ENCODE peak calls at places on chromosomes 11 and 22, in four cellular contexts. X is cardiac muscle cell, N is tibial artery, Z is GM23338. R is an unnamed sample.

GRCh38 chr11:110251837-110252236 is 44.6 kb downstream of the RDX start:
- DNase-seq in X (peak; percentile 54), N (no peak), Z (no peak), R (peak; percentile 69)

GRCh38 chr22:41699264-41700104 is at the start of gene MEI1:
- DNase-seq in X (peak; percentile 83), N (peak; percentile 86), Z (peak; percentile 91), R (peak; percentile 75)

GRCh38 chr11:106959800-106960199 is 58.5 kb downstream of the GUCY1A2 start:
- DNase-seq in X (peak; percentile 66), N (no peak), Z (no peak), R (no peak)

GRCh38 chr22:36113121-36113520 is 47.4 kb downstream of the APOL3 start:
- DNase-seq in X (no peak), N (no peak), Z (no peak), R (no peak)

GRCh38 chr11:47918882-47919495 is 61.4 kb upstream of the PTPRJ start:
- DNase-seq in X (peak; percentile 30), N (no peak), Z (no peak), R (peak; percentile 31)

GRCh38 chr11:22407899-22408298 is 69.7 kb downstream of the SLC17A6 start:
- DNase-seq in X (no peak), N (no peak), Z (peak; percentile 15), R (no peak)

GRCh38 chr11:11992257-11992690 is 16.2 kb downstream of the DKK3 start:
- DNase-seq in X (no peak), N (no peak), Z (no peak), R (peak; percentile 57)

GRCh38 chr11:86435711-86436110 is 61.0 kb downstream of the CCDC81 start:
- DNase-seq in X (no peak), N (no peak), Z (no peak), R (no peak)

GRCh38 chr22:48937032-48937639 is 890.5 kb downstream of the BRD1 start:
- DNase-seq in X (no peak), N (peak; percentile 39), Z (no peak), R (no peak)

GRCh38 chr11:74397531-74398243 is 546 bp downstream of the PGM2L1 start:
- DNase-seq in X (peak; percentile 18), N (no peak), Z (peak; percentile 76), R (peak; percentile 52)

GRCh38 chr11:19455731-19456130 is 215.0 kb upstream of the E2F8 start:
- DNase-seq in X (peak; percentile 74), N (no peak), Z (peak; percentile 43), R (no peak)

GRCh38 chr11:128551641-128552335 is 35.6 kb downstream of the ETS1 start:
- DNase-seq in X (no peak), N (no peak), Z (no peak), R (no peak)

GRCh38 chr22:49996192-49996531 is 16.4 kb downstream of the IL17REL start:
- DNase-seq in X (no peak), N (peak; percentile 51), Z (no peak), R (no peak)

GRCh38 chr22:44155115-44155514 is 25.6 kb upstream of the PARVG start:
- DNase-seq in X (no peak), N (no peak), Z (no peak), R (no peak)

GRCh38 chr11:62390727-62391126 is 28.1 kb upstream of the SCGB1A1 start:
- DNase-seq in X (peak; percentile 28), N (no peak), Z (no peak), R (no peak)

GRCh38 chr11:111836766-111837165 is 34.6 kb downstream of the ALG9 start:
- DNase-seq in X (peak; percentile 54), N (no peak), Z (no peak), R (no peak)

GRCh38 chr11:24592342-24592741 is 95.5 kb downstream of the LUZP2 start:
- DNase-seq in X (no peak), N (no peak), Z (no peak), R (no peak)

GRCh38 chr11:67266424-67267187 is at the start of gene GRK2:
- DNase-seq in X (peak; percentile 60), N (peak; percentile 70), Z (peak; percentile 67), R (no peak)

GRCh38 chr11:60948251-60948650 is 3.7 kb downstream of the SLC15A3 start:
- DNase-seq in X (no peak), N (no peak), Z (no peak), R (no peak)

GRCh38 chr11:120959189-120959588 is 64.7 kb upstream of the TBCEL start:
- DNase-seq in X (no peak), N (no peak), Z (no peak), R (no peak)

GRCh38 chr11:2445107-2445947 is 519 bp downstream of the KCNQ1 start:
- DNase-seq in X (no peak), N (peak; percentile 55), Z (peak; percentile 47), R (no peak)

GRCh38 chr11:2445948-2446551 is 1.2 kb downstream of the KCNQ1 start:
- DNase-seq in X (no peak), N (no peak), Z (peak; percentile 13), R (no peak)

GRCh38 chr11:2443881-2444300 is 423 bp downstream of the TRPM5 start:
- DNase-seq in X (no peak), N (peak; percentile 63), Z (no peak), R (no peak)

GRCh38 chr11:2443406-2443805 is 908 bp downstream of the TRPM5 start:
- DNase-seq in X (no peak), N (peak; percentile 51), Z (no peak), R (no peak)

DNA sequence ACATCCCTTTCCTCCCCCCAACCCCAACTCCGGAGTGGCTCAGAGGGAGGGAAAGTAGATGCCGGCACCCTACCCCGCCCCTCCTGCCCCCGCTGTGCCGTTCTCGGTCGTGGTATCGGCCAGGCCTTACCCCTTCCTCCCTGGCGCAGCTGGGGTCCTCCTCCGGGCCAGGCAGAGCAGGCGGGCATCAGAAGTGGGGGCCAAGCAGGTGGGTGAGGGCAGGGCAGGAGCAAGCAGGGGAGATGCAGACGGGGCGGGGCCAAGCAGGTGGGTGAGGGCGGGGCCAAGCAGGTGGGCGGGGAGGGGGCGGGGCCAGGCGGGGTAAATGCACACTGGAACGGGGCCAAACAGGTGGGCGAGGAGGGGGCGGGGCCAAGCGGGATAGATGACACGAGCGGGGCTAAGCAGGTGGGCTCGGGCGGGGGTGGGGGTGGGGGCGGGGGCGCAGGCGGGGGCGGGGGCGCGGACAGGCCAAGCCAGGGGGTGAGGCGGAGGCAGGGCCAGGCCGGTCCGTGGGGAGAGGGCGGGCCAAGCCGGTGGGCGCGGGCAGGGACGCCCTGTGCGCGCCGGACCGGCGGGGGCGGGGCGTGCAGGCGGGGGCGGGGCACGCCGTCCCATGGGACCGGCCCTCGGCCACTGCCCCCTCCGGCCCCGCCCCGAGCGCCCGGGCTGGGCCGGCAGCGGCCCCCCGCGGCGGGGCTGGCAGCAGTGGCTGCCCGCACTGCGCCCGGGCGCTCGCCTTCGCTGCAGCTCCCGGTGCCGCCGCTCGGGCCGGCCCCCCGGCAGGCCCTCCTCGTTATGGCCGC is at the start of the genes KCNQ1 and TRPM5:
- DNase-seq in X (no peak), N (peak; percentile 62), Z (peak; percentile 79), R (peak; percentile 63)
- TF ChIP-seq CTCF in X (no peak), N (no peak), Z (no peak), R (no peak)

GRCh38 chr11:63890368-63890767 is 26.6 kb downstream of the RCOR2 start:
- DNase-seq in X (no peak), N (no peak), Z (no peak), R (no peak)

GRCh38 chr11:63888170-63889086 is 28.5 kb downstream of the RCOR2 start:
- DNase-seq in X (peak; percentile 80), N (peak; percentile 82), Z (peak; percentile 84), R (peak; percentile 84)

GRCh38 chr11:63884191-63884590 is 32.8 kb downstream of the RCOR2 start:
- DNase-seq in X (no peak), N (no peak), Z (no peak), R (no peak)

GRCh38 chr11:63889344-63889743 is 27.6 kb downstream of the RCOR2 start:
- DNase-seq in X (no peak), N (no peak), Z (no peak), R (peak; percentile 79)

GRCh38 chr11:63887600-63887999 is 29.4 kb downstream of the RCOR2 start:
- DNase-seq in X (no peak), N (no peak), Z (peak; percentile 56), R (no peak)
- H3K27ac ChIP-seq in X (peak overlapping the region; percentile 84), N (peak overlapping the region; percentile 72), Z (peak overlapping the region; percentile 77), R (peak overlapping the region; percentile 93)

GRCh38 chr11:45585205-45585604 is 80.2 kb downstream of the CHST1 start:
- DNase-seq in X (no peak), N (no peak), Z (no peak), R (no peak)
- TF ChIP-seq CTCF in X (no peak), N (no peak), Z (no peak), R (no peak)

DNA sequence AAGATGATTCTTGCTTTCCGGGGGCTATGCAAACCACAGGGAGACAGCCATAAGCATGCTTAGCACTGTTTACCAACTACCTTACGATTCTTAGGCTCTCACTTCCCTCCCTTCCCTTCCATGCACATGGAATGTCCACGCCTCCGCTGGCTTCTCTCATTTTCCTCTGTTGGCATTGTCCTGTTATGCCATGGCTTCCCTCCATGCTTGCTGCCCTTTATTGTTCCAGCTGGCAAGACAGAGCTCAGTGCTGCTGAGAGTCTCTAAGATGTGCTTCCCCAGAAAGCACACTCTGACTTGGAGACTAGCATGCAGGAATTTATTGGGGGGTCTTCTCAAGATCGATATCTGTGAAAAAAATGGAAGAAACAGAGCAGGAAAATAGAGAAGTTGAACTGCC is 379.2 kb downstream of the NELL1 start:
- DNase-seq in X (no peak), N (no peak), Z (no peak), R (no peak)
- H3K27ac ChIP-seq in X (no peak overlapping the region), N (no peak overlapping the region), Z (no peak overlapping the region), R (no peak overlapping the region)

GRCh38 chr11:126766425-126766824 is 234.1 kb downstream of the KIRREL3 start:
- DNase-seq in X (no peak), N (no peak), Z (peak; percentile 17), R (no peak)

GRCh38 chr11:126768702-126769101 is 231.9 kb downstream of the KIRREL3 start:
- DNase-seq in X (no peak), N (no peak), Z (no peak), R (no peak)

GRCh38 chr11:126765196-126765595 is 235.4 kb downstream of the KIRREL3 start:
- DNase-seq in X (no peak), N (no peak), Z (no peak), R (no peak)

GRCh38 chr11:126764221-126764620 is 236.3 kb downstream of the KIRREL3 start:
- DNase-seq in X (no peak), N (no peak), Z (no peak), R (no peak)
- TF ChIP-seq CTCF in X (no peak), N (no peak), Z (peak; percentile 32), R (no peak)